ENCODE peak calls at places on chromosomes 12 and 14, in ten cellular contexts. S is lower lobe of right lung, J is psoas muscle, V is prostate gland, G is A549, Y is kidney, L is HepG2, A is ovary, N is upper lobe of right lung, T is pancreas. X is an unnamed sample. For H3K4me1, the result is how much of the 10 kb centered on the place peaks cover.

GRCh38 chr12:130014485-130014807 is 110.6 kb upstream of the TMEM132D start:
- DNase-seq in V (no peak), A (no peak), L (no peak), G (no peak), J (no peak), N (no peak), T (no peak), Y (no peak), S (no peak), X (no peak)

GRCh38 chr12:50546441-50547318 is 41.9 kb downstream of the DIP2B start:
- DNase-seq in Y (no peak), T (no peak), L (no peak), N (no peak), G (no peak), S (no peak), J (no peak), V (no peak), A (no peak), X (no peak)

GRCh38 chr14:104096751-104097700 is 11.5 kb downstream of the ASPG start:
- DNase-seq in N (peak), V (no peak), J (peak), Y (peak), G (no peak), T (no peak), S (peak), A (no peak), L (no peak), X (no peak)

GRCh38 chr12:102685841-102686240 is 205.5 kb upstream of the IGF1 start:
- DNase-seq in G (no peak), A (no peak), V (no peak), Y (no peak), N (no peak), J (no peak), S (no peak), T (no peak), L (no peak), X (no peak)

GRCh38 chr12:51009038-51009437 is 17.1 kb downstream of the SLC11A2 start:
- DNase-seq in G (no peak), V (peak), L (no peak), J (peak), T (no peak), S (peak), N (peak), A (peak), Y (no peak), X (no peak)

GRCh38 chr12:120677765-120678473 is 9.0 kb upstream of the MLEC start:
- DNase-seq in L (no peak), G (peak), S (no peak), J (peak), T (no peak), Y (peak), N (no peak), A (no peak), V (peak), X (no peak)

GRCh38 chr12:46855760-46856159 is 30.0 kb upstream of the SLC38A4 start:
- DNase-seq in T (no peak), V (no peak), G (no peak), J (no peak), N (no peak), Y (no peak), L (no peak), S (no peak), A (no peak), X (no peak)

GRCh38 chr14:53432378-53432802 is 279.3 kb upstream of the DDHD1 start:
- DNase-seq in V (no peak), L (peak), J (no peak), N (no peak), T (no peak), Y (no peak), S (no peak), A (no peak), G (peak), X (no peak)

GRCh38 chr14:65370890-65371289 is 41.6 kb upstream of the FUT8 start:
- DNase-seq in N (no peak), J (no peak), G (no peak), V (no peak), T (no peak), Y (no peak), S (no peak), L (no peak), A (no peak), X (no peak)

GRCh38 chr14:70782361-70782760 is 27.0 kb downstream of the MAP3K9 start:
- DNase-seq in S (no peak), A (no peak), G (no peak), J (no peak), T (no peak), Y (no peak), L (no peak), N (no peak), V (no peak), X (no peak)

GRCh38 chr14:104751539-104752337 is 1.2 kb upstream of the SIVA1 start:
- DNase-seq in G (no peak), A (no peak), S (no peak), N (no peak), T (no peak), J (peak), V (no peak), Y (peak), L (no peak), X (no peak)

GRCh38 chr12:108856428-108857157 is 790 bp downstream of the SSH1 start:
- DNase-seq in A (peak), G (no peak), L (peak), Y (peak), S (peak), N (peak), V (peak), T (peak), J (peak), X (peak)

GRCh38 chr12:59650594-59651229 is 54.9 kb downstream of the SLC16A7 start:
- DNase-seq in T (peak), L (no peak), S (no peak), Y (no peak), J (no peak), A (no peak), V (no peak), G (no peak), N (no peak), X (no peak)

GRCh38 chr14:94394025-94394493 is 5.7 kb upstream of the SERPINA1 start:
- DNase-seq in L (peak), Y (no peak), G (no peak), T (no peak), J (no peak), S (no peak), N (no peak), V (no peak), A (no peak), X (no peak)

DNA sequence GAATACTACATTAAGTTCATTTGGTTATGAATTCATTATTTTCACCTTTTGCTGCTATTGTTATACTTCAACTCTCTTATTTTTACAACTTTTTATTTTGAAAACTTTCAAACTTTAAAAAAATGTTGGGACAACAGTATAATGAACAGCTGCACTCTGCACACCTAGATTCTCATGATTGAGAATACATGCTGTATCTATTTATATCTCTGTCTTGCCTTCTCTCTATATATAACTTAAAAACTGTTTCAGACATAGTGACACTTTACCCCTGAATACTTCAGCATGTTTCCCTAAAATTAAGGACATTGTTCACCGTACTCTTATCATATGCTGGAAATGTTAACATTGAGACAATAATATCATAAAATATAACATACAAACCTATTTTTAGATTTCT is 237.1 kb downstream of the GPHN start:
- DNase-seq in G (no peak), Y (no peak), L (no peak), T (no peak), N (no peak), V (no peak), A (no peak), S (no peak), J (no peak), X (no peak)
- H3K4me1 ChIP-seq in G (under half), Y (under half), L (under half), T (under half), N (under half), V (under half), A (under half), S (under half), J (under half), X (under half)

DNA sequence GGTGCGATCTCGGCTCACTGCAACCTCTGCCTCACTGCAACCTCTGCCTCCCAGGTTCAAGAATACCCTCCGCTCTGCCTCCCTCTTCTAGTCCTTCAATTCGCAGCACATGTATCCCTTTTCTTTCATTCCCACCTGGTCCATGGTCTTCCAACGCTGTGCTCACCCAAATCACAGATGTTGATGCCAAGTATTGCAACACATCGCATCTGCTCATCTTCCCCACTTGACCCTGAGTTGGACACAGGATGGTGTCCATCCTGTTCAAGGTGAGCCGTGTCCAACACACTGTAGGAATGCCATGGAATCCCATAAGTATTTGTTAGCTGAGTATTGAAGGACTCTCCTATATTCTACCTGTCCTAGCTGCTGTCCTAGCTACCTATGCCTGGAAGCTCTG is 50.6 kb upstream of the ETV6 start:
- DNase-seq in J (no peak), S (no peak), G (no peak), L (no peak), N (no peak), T (no peak), Y (no peak), V (no peak), A (no peak), X (no peak)
- H3K4me1 ChIP-seq in J (under half), S (under half), G (under half), L (under half), N (under half), T (under half), Y (under half), V (under half), A (under half), X (under half)

GRCh38 chr12:89156324-89156723 is 196.0 kb downstream of the DUSP6 start:
- DNase-seq in G (no peak), T (no peak), J (no peak), Y (no peak), A (no peak), S (no peak), V (no peak), N (no peak), L (no peak), X (no peak)

GRCh38 chr12:89153341-89153740 is 199.0 kb downstream of the DUSP6 start:
- DNase-seq in A (no peak), G (no peak), Y (no peak), L (no peak), V (no peak), N (no peak), S (no peak), J (no peak), T (no peak), X (no peak)

GRCh38 chr12:89157413-89157812 is 194.9 kb downstream of the DUSP6 start:
- DNase-seq in T (no peak), V (no peak), A (no peak), N (no peak), S (no peak), G (no peak), Y (no peak), J (no peak), L (peak), X (no peak)

GRCh38 chr12:89156862-89157262 is 195.4 kb downstream of the DUSP6 start:
- DNase-seq in Y (no peak), G (no peak), J (no peak), N (no peak), A (no peak), L (no peak), S (no peak), V (no peak), T (no peak), X (no peak)

DNA sequence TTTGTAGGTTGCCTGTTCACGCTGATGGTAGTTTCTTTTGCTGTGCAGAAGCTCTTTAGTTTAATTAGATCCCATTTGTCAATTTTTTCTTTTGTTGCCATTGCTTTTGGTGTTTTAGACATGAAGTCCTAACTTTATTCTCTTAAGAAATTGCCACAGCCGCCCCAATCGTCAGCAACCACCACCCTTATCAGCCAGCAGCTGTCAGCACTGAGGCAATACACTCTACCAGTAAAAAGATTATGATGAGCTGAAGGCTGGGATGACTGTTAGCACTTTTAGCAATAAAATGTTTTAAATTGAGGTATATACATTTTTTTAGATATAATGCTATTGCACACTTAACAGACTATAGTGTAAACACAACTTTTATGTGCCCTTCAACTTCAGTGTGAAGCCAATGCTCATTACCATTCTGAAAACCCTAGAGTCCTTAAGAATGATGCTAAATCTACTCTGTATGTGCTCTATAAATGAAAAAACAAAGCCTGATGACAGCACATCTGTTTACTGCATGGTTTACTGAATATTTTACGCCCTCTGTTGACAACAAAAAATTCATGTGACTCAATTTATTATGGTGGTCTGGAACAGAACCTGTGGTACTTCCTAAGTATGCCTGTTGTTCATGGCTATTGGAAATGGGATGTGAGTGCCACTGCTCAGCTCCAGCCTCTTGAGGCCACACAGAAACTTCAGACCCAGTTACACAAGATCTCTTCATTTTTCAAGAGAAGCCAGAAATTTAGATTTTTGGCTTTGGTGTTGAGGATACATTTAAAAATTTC is 197.4 kb downstream of the DUSP6 start:
- DNase-seq in N (no peak), L (no peak), J (no peak), S (no peak), A (no peak), T (no peak), G (no peak), Y (no peak), V (no peak), X (no peak)
- H3K4me1 ChIP-seq in N (under half), L (under half), J (under half), S (under half), A (under half), T (under half), G (under half), Y (under half), V (under half), X (under half)

DNA sequence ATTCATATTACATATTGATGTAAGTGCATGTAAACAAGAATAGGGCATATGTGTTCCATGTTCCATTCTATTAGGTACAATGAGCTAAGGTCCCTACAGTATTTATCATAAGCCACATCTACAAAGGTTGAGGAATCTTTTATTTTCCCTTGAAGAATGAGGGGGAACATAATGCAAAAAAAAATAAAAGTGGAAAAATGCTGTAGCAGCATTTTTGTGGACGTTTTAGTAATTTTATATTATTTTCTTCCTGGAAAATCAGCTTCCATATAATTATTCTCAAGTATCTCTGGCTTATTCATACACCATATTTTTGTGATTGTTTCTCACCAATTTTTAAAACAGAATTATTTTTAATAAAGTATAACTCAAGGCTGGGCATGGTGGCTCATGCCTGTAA is 148.7 kb downstream of the MED13L start:
- DNase-seq in J (no peak), T (no peak), A (no peak), S (no peak), G (no peak), V (no peak), Y (no peak), N (no peak), L (no peak), X (no peak)
- H3K4me1 ChIP-seq in J (half or more), T (under half), A (under half), S (half or more), G (half or more), V (under half), Y (under half), N (half or more), L (half or more), X (under half)

GRCh38 chr12:113465808-113466769 is 5.6 kb downstream of the LHX5 start:
- DNase-seq in A (no peak), G (no peak), N (no peak), S (no peak), J (no peak), T (no peak), L (no peak), Y (no peak), V (no peak), X (no peak)
- H3K4me1 ChIP-seq in A (under half), G (under half), N (under half), S (under half), J (under half), T (under half), L (under half), Y (under half), V (under half), X (under half)